ENCODE peak calls at places on chromosomes 11 and 22, in eight cellular contexts. One of them, this sample, is unnamed.

GRCh38 chr11:129644326-129644725 is 171.3 kb upstream of the TMEM45B start:
- DNase-seq in foreskin fibroblast: peak
- DNase-seq in AG09309: no peak
- DNase-seq in IMR-90: no peak
- DNase-seq in effector memory CD4-positive, alpha-beta T cell: no peak
- DNase-seq in WERI-Rb-1: no peak
- DNase-seq in H7: no peak
- DNase-seq in sigmoid colon: no peak
- DNase-seq in this sample: no peak

GRCh38 chr11:79931692-79932091 is 490.9 kb upstream of the TENM4 start:
- DNase-seq in sigmoid colon: no peak
- DNase-seq in H7: no peak
- DNase-seq in foreskin fibroblast: no peak
- DNase-seq in WERI-Rb-1: no peak
- DNase-seq in IMR-90: no peak
- DNase-seq in AG09309: no peak
- DNase-seq in effector memory CD4-positive, alpha-beta T cell: no peak
- DNase-seq in this sample: no peak

GRCh38 chr11:991034-991433 is 45.5 kb downstream of the MUC6 start:
- DNase-seq in AG09309: no peak
- DNase-seq in effector memory CD4-positive, alpha-beta T cell: no peak
- DNase-seq in IMR-90: no peak
- DNase-seq in foreskin fibroblast: no peak
- DNase-seq in sigmoid colon: no peak
- DNase-seq in H7: no peak
- DNase-seq in WERI-Rb-1: no peak
- DNase-seq in this sample: no peak

GRCh38 chr22:31943976-31944699 is at the start of gene YWHAH:
- DNase-seq in AG09309: peak
- DNase-seq in sigmoid colon: peak
- DNase-seq in H7: peak
- DNase-seq in foreskin fibroblast: peak
- DNase-seq in effector memory CD4-positive, alpha-beta T cell: peak
- DNase-seq in IMR-90: peak
- DNase-seq in WERI-Rb-1: peak
- DNase-seq in this sample: no peak

GRCh38 chr22:45212306-45212709 is 28.4 kb downstream of the KIAA0930 start:
- DNase-seq in AG09309: peak
- DNase-seq in foreskin fibroblast: peak
- DNase-seq in IMR-90: peak
- DNase-seq in WERI-Rb-1: peak
- DNase-seq in effector memory CD4-positive, alpha-beta T cell: no peak
- DNase-seq in sigmoid colon: peak
- DNase-seq in H7: peak
- DNase-seq in this sample: no peak

GRCh38 chr11:123624974-123625373 is 29.4 kb downstream of the SCN3B start:
- DNase-seq in effector memory CD4-positive, alpha-beta T cell: no peak
- DNase-seq in WERI-Rb-1: no peak
- DNase-seq in IMR-90: peak
- DNase-seq in H7: no peak
- DNase-seq in AG09309: peak
- DNase-seq in sigmoid colon: no peak
- DNase-seq in foreskin fibroblast: peak
- DNase-seq in this sample: no peak

GRCh38 chr11:117908261-117908895 is 20.8 kb downstream of the TMPRSS13 start:
- DNase-seq in sigmoid colon: peak
- DNase-seq in IMR-90: no peak
- DNase-seq in effector memory CD4-positive, alpha-beta T cell: no peak
- DNase-seq in WERI-Rb-1: no peak
- DNase-seq in foreskin fibroblast: no peak
- DNase-seq in AG09309: no peak
- DNase-seq in H7: peak
- DNase-seq in this sample: no peak

GRCh38 chr11:70423523-70424505 is 25.5 kb downstream of the CTTN start:
- DNase-seq in WERI-Rb-1: no peak
- DNase-seq in sigmoid colon: no peak
- DNase-seq in foreskin fibroblast: peak
- DNase-seq in IMR-90: peak
- DNase-seq in H7: peak
- DNase-seq in effector memory CD4-positive, alpha-beta T cell: no peak
- DNase-seq in AG09309: peak
- DNase-seq in this sample: no peak

DNA sequence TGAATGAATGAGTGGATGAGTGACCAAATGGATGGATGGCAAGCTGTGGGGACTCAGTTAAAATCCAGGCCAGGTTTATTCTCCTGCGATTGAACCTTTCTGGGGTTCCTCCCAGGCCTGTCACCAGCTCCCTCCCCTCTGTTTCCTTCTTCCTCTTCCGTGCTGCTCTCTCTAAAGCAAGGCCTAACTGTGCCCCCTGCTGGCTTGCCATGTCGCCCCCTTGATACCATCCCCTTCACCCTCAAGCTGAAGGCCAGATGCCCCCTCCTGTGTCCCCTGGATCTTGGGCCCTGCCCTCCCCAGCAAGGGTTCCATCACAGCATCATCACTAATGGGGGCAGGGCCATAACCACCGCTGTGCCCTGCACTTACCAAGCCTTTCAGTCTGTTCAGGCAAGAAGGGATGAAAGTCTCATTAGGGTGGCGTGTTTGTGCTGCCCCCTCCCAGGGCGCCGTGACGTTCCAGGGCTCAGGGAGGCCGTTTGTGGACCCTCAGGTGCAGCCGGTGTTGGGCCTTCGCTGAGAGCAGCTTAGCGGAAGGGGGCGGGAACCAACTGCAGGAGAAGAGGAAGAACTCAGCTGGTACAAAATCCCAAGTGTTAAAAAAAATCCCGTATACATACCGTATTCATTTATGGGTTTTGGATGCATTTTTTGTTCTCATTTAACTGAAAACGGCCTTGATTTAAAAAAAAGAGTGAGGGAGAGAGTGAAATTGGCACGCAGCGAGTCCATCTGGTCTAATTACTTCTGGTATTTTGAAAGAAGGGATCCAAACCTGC is 69.9 kb downstream of the MPPED1 start:
- DNase-seq in effector memory CD4-positive, alpha-beta T cell: no peak
- DNase-seq in IMR-90: no peak
- DNase-seq in sigmoid colon: no peak
- DNase-seq in AG09309: no peak
- DNase-seq in H7: peak
- DNase-seq in WERI-Rb-1: peak
- DNase-seq in foreskin fibroblast: no peak
- DNase-seq in this sample: no peak
- H3K4me3 ChIP-seq in effector memory CD4-positive, alpha-beta T cell: no peak
- H3K4me3 ChIP-seq in IMR-90: no peak
- H3K4me3 ChIP-seq in sigmoid colon: no peak
- H3K4me3 ChIP-seq in AG09309: no peak
- H3K4me3 ChIP-seq in H7: peak
- H3K4me3 ChIP-seq in WERI-Rb-1: no peak
- H3K4me3 ChIP-seq in foreskin fibroblast: no peak
- H3K4me3 ChIP-seq in this sample: no peak

GRCh38 chr11:78542007-78542406 is 32.7 kb downstream of the NARS2 start:
- DNase-seq in AG09309: no peak
- DNase-seq in effector memory CD4-positive, alpha-beta T cell: no peak
- DNase-seq in IMR-90: peak
- DNase-seq in foreskin fibroblast: no peak
- DNase-seq in H7: no peak
- DNase-seq in sigmoid colon: no peak
- DNase-seq in WERI-Rb-1: no peak
- DNase-seq in this sample: no peak

GRCh38 chr11:78541537-78541936 is 33.1 kb downstream of the NARS2 start:
- DNase-seq in H7: no peak
- DNase-seq in foreskin fibroblast: no peak
- DNase-seq in AG09309: no peak
- DNase-seq in IMR-90: no peak
- DNase-seq in sigmoid colon: no peak
- DNase-seq in effector memory CD4-positive, alpha-beta T cell: no peak
- DNase-seq in WERI-Rb-1: no peak
- DNase-seq in this sample: no peak

GRCh38 chr11:78536933-78537332 is 37.7 kb downstream of the NARS2 start:
- DNase-seq in WERI-Rb-1: no peak
- DNase-seq in H7: no peak
- DNase-seq in foreskin fibroblast: no peak
- DNase-seq in sigmoid colon: no peak
- DNase-seq in IMR-90: no peak
- DNase-seq in AG09309: no peak
- DNase-seq in effector memory CD4-positive, alpha-beta T cell: no peak
- DNase-seq in this sample: no peak

GRCh38 chr11:78540276-78540675 is 34.4 kb downstream of the NARS2 start:
- DNase-seq in sigmoid colon: no peak
- DNase-seq in H7: no peak
- DNase-seq in foreskin fibroblast: no peak
- DNase-seq in IMR-90: no peak
- DNase-seq in effector memory CD4-positive, alpha-beta T cell: no peak
- DNase-seq in WERI-Rb-1: no peak
- DNase-seq in AG09309: no peak
- DNase-seq in this sample: no peak

DNA sequence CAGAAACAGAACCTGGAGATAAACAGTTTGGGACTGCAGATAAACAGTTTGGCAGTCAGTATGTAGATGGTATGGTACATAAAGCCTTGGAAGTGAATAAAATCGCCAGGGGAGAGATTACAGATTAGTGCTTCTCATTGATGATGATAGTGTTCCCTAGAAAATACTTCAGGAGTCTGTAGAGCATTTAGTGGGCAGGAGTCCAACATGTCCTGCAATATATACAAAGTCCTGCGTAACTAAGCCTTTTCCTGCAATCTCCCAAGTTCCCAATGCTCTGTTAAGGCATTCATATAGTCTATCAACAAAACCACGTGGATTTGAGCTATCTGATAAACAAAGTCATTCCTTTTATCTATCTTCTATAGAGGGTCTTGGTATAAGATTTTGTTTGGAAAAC is 35.1 kb downstream of the NARS2 start:
- DNase-seq in foreskin fibroblast: peak
- DNase-seq in effector memory CD4-positive, alpha-beta T cell: no peak
- DNase-seq in sigmoid colon: no peak
- DNase-seq in AG09309: no peak
- DNase-seq in IMR-90: peak
- DNase-seq in WERI-Rb-1: no peak
- DNase-seq in H7: no peak
- DNase-seq in this sample: no peak
- H3K4me3 ChIP-seq in foreskin fibroblast: no peak
- H3K4me3 ChIP-seq in effector memory CD4-positive, alpha-beta T cell: no peak
- H3K4me3 ChIP-seq in sigmoid colon: no peak
- H3K4me3 ChIP-seq in AG09309: no peak
- H3K4me3 ChIP-seq in IMR-90: no peak
- H3K4me3 ChIP-seq in WERI-Rb-1: no peak
- H3K4me3 ChIP-seq in H7: no peak
- H3K4me3 ChIP-seq in this sample: no peak

GRCh38 chr11:86579406-86579731 is 93.0 kb downstream of the ME3 start:
- DNase-seq in AG09309: no peak
- DNase-seq in IMR-90: no peak
- DNase-seq in foreskin fibroblast: peak
- DNase-seq in H7: no peak
- DNase-seq in WERI-Rb-1: no peak
- DNase-seq in effector memory CD4-positive, alpha-beta T cell: no peak
- DNase-seq in sigmoid colon: no peak
- DNase-seq in this sample: no peak

GRCh38 chr11:86586307-86586706 is 86.1 kb downstream of the ME3 start:
- DNase-seq in effector memory CD4-positive, alpha-beta T cell: no peak
- DNase-seq in foreskin fibroblast: no peak
- DNase-seq in sigmoid colon: no peak
- DNase-seq in WERI-Rb-1: no peak
- DNase-seq in H7: no peak
- DNase-seq in IMR-90: no peak
- DNase-seq in AG09309: no peak
- DNase-seq in this sample: no peak

GRCh38 chr11:86580535-86580934 is 91.9 kb downstream of the ME3 start:
- DNase-seq in AG09309: no peak
- DNase-seq in WERI-Rb-1: no peak
- DNase-seq in H7: no peak
- DNase-seq in IMR-90: no peak
- DNase-seq in foreskin fibroblast: no peak
- DNase-seq in effector memory CD4-positive, alpha-beta T cell: no peak
- DNase-seq in sigmoid colon: no peak
- DNase-seq in this sample: no peak

GRCh38 chr11:86578727-86579405 is 93.5 kb downstream of the ME3 start:
- DNase-seq in WERI-Rb-1: no peak
- DNase-seq in foreskin fibroblast: no peak
- DNase-seq in effector memory CD4-positive, alpha-beta T cell: no peak
- DNase-seq in AG09309: no peak
- DNase-seq in IMR-90: no peak
- DNase-seq in H7: no peak
- DNase-seq in sigmoid colon: no peak
- DNase-seq in this sample: no peak

DNA sequence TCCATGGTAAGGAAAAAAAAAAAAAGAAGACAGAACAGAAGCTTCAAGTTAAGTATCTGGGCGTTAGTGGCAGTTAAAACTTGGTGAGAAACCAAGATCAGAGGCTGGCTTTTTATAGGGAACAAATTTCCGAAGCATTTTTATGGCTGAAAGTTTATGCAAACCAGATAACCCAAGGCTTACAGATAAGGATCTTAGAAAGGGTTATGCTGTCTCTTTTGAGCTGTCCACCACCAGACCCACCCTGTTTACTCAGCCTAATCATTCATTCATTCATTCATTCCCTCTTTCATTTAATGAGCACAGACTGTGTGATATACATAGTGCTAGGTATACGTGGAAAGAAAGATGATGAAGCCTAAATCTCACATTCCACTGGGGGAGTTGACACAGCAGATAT is 89.5 kb downstream of the ME3 start:
- DNase-seq in H7: no peak
- DNase-seq in effector memory CD4-positive, alpha-beta T cell: no peak
- DNase-seq in IMR-90: no peak
- DNase-seq in sigmoid colon: no peak
- DNase-seq in foreskin fibroblast: no peak
- DNase-seq in AG09309: no peak
- DNase-seq in WERI-Rb-1: no peak
- DNase-seq in this sample: no peak
- H3K4me3 ChIP-seq in H7: no peak
- H3K4me3 ChIP-seq in effector memory CD4-positive, alpha-beta T cell: no peak
- H3K4me3 ChIP-seq in IMR-90: no peak
- H3K4me3 ChIP-seq in sigmoid colon: no peak
- H3K4me3 ChIP-seq in foreskin fibroblast: no peak
- H3K4me3 ChIP-seq in AG09309: no peak
- H3K4me3 ChIP-seq in WERI-Rb-1: no peak
- H3K4me3 ChIP-seq in this sample: no peak

GRCh38 chr11:121449626-121450025 is 2.5 kb upstream of the SORL1 start:
- DNase-seq in WERI-Rb-1: no peak
- DNase-seq in foreskin fibroblast: no peak
- DNase-seq in effector memory CD4-positive, alpha-beta T cell: no peak
- DNase-seq in H7: no peak
- DNase-seq in sigmoid colon: no peak
- DNase-seq in IMR-90: no peak
- DNase-seq in AG09309: no peak
- DNase-seq in this sample: no peak

GRCh38 chr11:121452609-121453150 is at the start of gene SORL1-AS1:
- DNase-seq in AG09309: no peak
- DNase-seq in H7: no peak
- DNase-seq in WERI-Rb-1: peak
- DNase-seq in IMR-90: peak
- DNase-seq in foreskin fibroblast: no peak
- DNase-seq in effector memory CD4-positive, alpha-beta T cell: peak
- DNase-seq in sigmoid colon: no peak
- DNase-seq in this sample: no peak

GRCh38 chr11:121451982-121452608 is at the start of gene SORL1:
- DNase-seq in WERI-Rb-1: peak
- DNase-seq in foreskin fibroblast: peak
- DNase-seq in effector memory CD4-positive, alpha-beta T cell: peak
- DNase-seq in IMR-90: peak
- DNase-seq in H7: peak
- DNase-seq in AG09309: no peak
- DNase-seq in sigmoid colon: peak
- DNase-seq in this sample: no peak

GRCh38 chr11:121450424-121450823 is 1.7 kb upstream of the SORL1 start:
- DNase-seq in AG09309: no peak
- DNase-seq in WERI-Rb-1: no peak
- DNase-seq in foreskin fibroblast: no peak
- DNase-seq in IMR-90: no peak
- DNase-seq in sigmoid colon: no peak
- DNase-seq in effector memory CD4-positive, alpha-beta T cell: no peak
- DNase-seq in H7: no peak
- DNase-seq in this sample: no peak

DNA sequence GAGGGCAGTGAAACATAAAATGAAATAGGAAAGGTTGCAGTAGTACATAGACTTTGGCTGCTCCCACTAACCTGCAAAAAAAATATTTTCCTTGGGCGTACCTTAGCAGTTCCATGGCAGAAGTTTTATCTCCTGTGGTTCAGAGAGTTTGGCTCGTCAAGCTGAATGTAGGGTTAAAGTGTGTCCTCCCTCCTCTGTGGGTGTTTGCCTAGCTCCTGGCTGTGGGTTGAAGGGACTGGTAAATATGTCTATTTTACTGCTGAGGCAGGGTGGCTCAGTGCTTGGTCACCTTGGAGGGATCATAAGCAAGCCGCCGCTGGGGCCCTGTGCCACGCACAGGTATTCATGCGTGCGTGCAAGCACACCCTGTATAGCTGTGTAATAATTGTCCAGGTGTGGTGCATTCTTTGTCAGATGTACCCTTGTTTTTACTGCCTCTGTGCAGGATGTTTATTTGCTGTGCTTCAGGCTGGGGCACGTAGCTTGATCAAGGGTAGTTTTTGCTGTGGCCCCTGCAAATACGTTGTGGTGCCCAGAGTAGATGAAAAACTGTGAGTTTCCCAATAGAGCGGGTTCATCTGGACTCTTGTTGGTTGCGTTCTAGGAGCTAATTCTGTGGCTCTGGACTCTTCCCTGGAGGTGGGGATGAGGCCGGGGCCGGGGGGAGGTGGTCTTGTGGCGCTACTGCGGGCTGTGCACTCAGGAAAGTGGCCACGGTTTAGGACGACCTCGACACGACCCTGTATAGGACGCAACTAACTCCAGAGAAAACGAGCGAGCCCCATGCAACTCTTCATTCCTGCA is 734 bp upstream of the SORL1 start:
- DNase-seq in foreskin fibroblast: no peak
- DNase-seq in AG09309: no peak
- DNase-seq in IMR-90: no peak
- DNase-seq in effector memory CD4-positive, alpha-beta T cell: no peak
- DNase-seq in sigmoid colon: no peak
- DNase-seq in H7: no peak
- DNase-seq in WERI-Rb-1: no peak
- DNase-seq in this sample: no peak
- H3K4me3 ChIP-seq in foreskin fibroblast: peak
- H3K4me3 ChIP-seq in AG09309: peak
- H3K4me3 ChIP-seq in IMR-90: peak
- H3K4me3 ChIP-seq in effector memory CD4-positive, alpha-beta T cell: peak
- H3K4me3 ChIP-seq in sigmoid colon: peak
- H3K4me3 ChIP-seq in H7: peak
- H3K4me3 ChIP-seq in WERI-Rb-1: peak
- H3K4me3 ChIP-seq in this sample: peak

This sample was measured in epithelial cell of proximal tubule.